ENCODE peak calls at places on chromosomes 11 and 22, in nine cellular contexts. Z, D, P, F, E, X, O, I and A are unnamed samples.
A peak's percentile ranks its signal among the peaks of the same experiment; 100 is the strongest.

GRCh38 chr11:93072236-93072635 is 102.8 kb downstream of the MTNR1B start:
- DNase-seq in E (no peak), O (no peak), P (no peak), X (no peak), D (no peak), I (no peak), Z (no peak), F (no peak), A (no peak)

GRCh38 chr11:134288486-134288885 is 12.3 kb downstream of the GLB1L3 start:
- DNase-seq in I (no peak), Z (no peak), X (no peak), D (no peak), E (no peak), O (no peak), P (no peak), F (no peak), A (no peak)

GRCh38 chr11:34411786-34412185 is 26.9 kb upstream of the CAT start:
- DNase-seq in E (no peak), X (no peak), D (no peak), F (no peak), Z (no peak), O (no peak), P (peak; percentile 23), I (no peak), A (no peak)

GRCh38 chr22:35148381-35148780 is 82.4 kb downstream of the ISX start:
- DNase-seq in X (no peak), E (no peak), Z (no peak), P (no peak), O (no peak), D (no peak), F (no peak), I (no peak), A (no peak)

GRCh38 chr11:17476317-17477083 is at the start of gene ABCC8:
- DNase-seq in Z (no peak), D (no peak), O (no peak), F (no peak), P (peak; percentile 15), I (no peak), E (no peak), X (no peak), A (no peak)

GRCh38 chr11:60360621-60361020 is 17.7 kb upstream of the MS4A7 start:
- DNase-seq in E (no peak), I (no peak), O (no peak), P (no peak), X (no peak), D (no peak), Z (no peak), F (no peak), A (no peak)

GRCh38 chr11:689630-690029 is 5.4 kb downstream of the DEAF1 start:
- DNase-seq in D (no peak), X (no peak), I (no peak), O (no peak), P (no peak), Z (no peak), F (no peak), E (no peak), A (no peak)

GRCh38 chr11:124762077-124762623 is at the start of gene ESAM:
- DNase-seq in D (peak; percentile 76), P (no peak), X (peak; percentile 59), E (no peak), F (peak; percentile 41), I (peak; percentile 86), Z (no peak), O (peak; percentile 84), A (peak; percentile 65)

GRCh38 chr11:116396332-116396731 is 376.5 kb downstream of the BUD13 start:
- DNase-seq in Z (no peak), X (no peak), F (no peak), I (no peak), E (no peak), O (no peak), P (no peak), D (no peak), A (no peak)

GRCh38 chr11:123654566-123655081 is at the start of gene SCN3B:
- DNase-seq in D (peak; percentile 51), E (no peak), P (peak; percentile 67), Z (peak; percentile 61), I (no peak), O (peak; percentile 57), F (peak; percentile 71), X (peak; percentile 70), A (no peak)

GRCh38 chr11:117026593-117027330 is 71.5 kb downstream of the SIK3 start:
- DNase-seq in P (peak; percentile 59), F (no peak), Z (peak; percentile 90), D (no peak), O (no peak), I (no peak), X (no peak), E (no peak), A (no peak)

GRCh38 chr11:13073119-13073981 is 64.2 kb downstream of the RASSF10 start:
- DNase-seq in Z (peak; percentile 79), X (no peak), P (peak; percentile 100), E (no peak), F (no peak), D (no peak), I (no peak), O (no peak), A (no peak)

DNA sequence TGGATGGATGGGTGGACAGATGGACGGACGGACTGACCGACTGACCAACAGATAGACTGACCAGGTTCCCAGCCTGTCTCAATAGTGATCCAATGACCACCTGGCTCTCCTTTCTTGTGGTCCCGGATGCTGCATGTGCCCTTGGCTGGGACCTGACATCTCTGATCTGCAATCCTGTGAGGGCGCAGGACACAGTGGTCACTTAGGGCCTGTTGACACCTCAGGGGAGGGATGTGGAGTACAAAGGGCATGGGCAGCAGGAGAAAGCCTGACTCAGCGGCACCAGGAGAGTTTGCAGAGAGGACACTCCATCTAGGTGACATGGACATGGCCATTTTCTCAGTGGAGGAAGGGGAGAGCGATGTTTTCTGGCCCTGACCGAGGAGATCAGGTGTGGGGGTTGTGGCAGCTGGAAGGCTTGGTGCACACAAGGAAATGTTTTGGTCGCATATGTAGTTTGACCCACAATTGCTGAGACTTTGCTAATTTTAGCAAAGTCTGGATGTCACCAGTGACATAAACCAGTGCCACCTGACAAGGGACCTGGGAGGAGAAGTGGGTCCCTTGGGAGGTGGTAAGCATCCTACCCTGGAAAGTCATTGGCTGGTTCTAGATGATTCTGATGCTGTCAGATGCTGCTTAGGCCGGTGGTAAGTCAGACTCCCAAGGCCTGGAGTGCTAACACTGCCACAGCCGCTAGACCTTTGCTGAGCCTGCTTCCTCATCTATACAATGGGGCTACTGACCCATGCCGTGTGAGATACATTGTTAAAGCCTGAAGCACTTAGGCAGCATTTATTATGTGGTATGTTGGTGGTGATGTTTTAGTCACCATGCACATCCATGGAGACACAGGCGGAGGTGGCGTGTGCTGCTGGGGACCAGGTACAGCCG is 50.7 kb downstream of the CD82 start:
- DNase-seq in D (no peak), Z (no peak), O (no peak), F (no peak), P (no peak), E (no peak), I (peak; percentile 51), X (peak; percentile 4), A (no peak)
- H3K36me3 ChIP-seq in D (no peaks in the 10 kb centered on the region), Z (peaks cover 16% of the 10 kb centered on the region), O (no peaks in the 10 kb centered on the region), F (peaks cover 42% of the 10 kb centered on the region), P (no peaks in the 10 kb centered on the region), E (peaks cover 6% of the 10 kb centered on the region), I (peaks cover 10% of the 10 kb centered on the region), X (peaks cover 15% of the 10 kb centered on the region), A (peaks cover 11% of the 10 kb centered on the region)

GRCh38 chr11:8907116-8907515 is 3.9 kb upstream of the AKIP1 start:
- DNase-seq in X (no peak), F (no peak), E (no peak), Z (no peak), O (no peak), D (no peak), I (no peak), P (no peak), A (no peak)

GRCh38 chr11:8911040-8911823 is at the start of gene AKIP1:
- DNase-seq in X (peak; percentile 96), I (peak; percentile 97), D (peak; percentile 94), O (peak; percentile 95), Z (peak; percentile 94), F (peak; percentile 96), E (peak; percentile 87), P (peak; percentile 91), A (peak; percentile 91)

GRCh38 chr11:8908099-8908498 is 2.9 kb upstream of the AKIP1 start:
- DNase-seq in Z (no peak), X (no peak), O (no peak), F (no peak), D (no peak), P (no peak), I (no peak), E (no peak), A (no peak)

GRCh38 chr11:8913961-8914660 is 3.1 kb downstream of the AKIP1 start:
- DNase-seq in I (no peak), X (no peak), O (peak; percentile 22), F (no peak), D (no peak), Z (peak; percentile 39), E (no peak), P (peak; percentile 39), A (peak; percentile 8)

GRCh38 chr11:8910662-8911039 is 338 bp upstream of the AKIP1 start:
- DNase-seq in I (no peak), D (no peak), P (no peak), E (peak; percentile 11), F (no peak), Z (no peak), O (no peak), X (no peak), A (no peak)
- H3K4me3 ChIP-seq in I (peak overlapping the region; percentile 97), D (peak overlapping the region; percentile 44), P (peak overlapping the region; percentile 83), E (peak overlapping the region; percentile 66), F (peak overlapping the region; percentile 99), Z (peak overlapping the region; percentile 91), O (peak overlapping the region; percentile 77), X (peak overlapping the region; percentile 91), A (peak overlapping the region; percentile 69)

GRCh38 chr11:78560066-78560597 is 14.5 kb downstream of the NARS2 start:
- DNase-seq in I (no peak), D (no peak), Z (no peak), E (no peak), O (no peak), X (no peak), P (no peak), F (no peak), A (no peak)

GRCh38 chr11:78564889-78565467 is 9.7 kb downstream of the NARS2 start:
- DNase-seq in E (no peak), I (no peak), F (no peak), Z (no peak), X (no peak), O (no peak), P (no peak), D (no peak), A (no peak)

GRCh38 chr11:78564037-78564888 is 10.4 kb downstream of the NARS2 start:
- DNase-seq in Z (peak; percentile 76), X (no peak), D (peak; percentile 35), O (peak; percentile 23), P (peak; percentile 42), I (no peak), F (no peak), E (peak; percentile 91), A (peak; percentile 12)

GRCh38 chr11:78560826-78561484 is 13.7 kb downstream of the NARS2 start:
- DNase-seq in P (no peak), Z (no peak), I (no peak), E (no peak), O (no peak), F (no peak), D (no peak), X (no peak), A (no peak)

GRCh38 chr11:78562398-78562797 is 12.3 kb downstream of the NARS2 start:
- DNase-seq in D (no peak), O (no peak), P (no peak), X (no peak), F (no peak), E (no peak), I (no peak), Z (peak; percentile 75), A (no peak)
- H3K36me3 ChIP-seq in D (peaks cover 12% of the 10 kb centered on the region), O (no peaks in the 10 kb centered on the region), P (peaks cover 10% of the 10 kb centered on the region), X (peaks cover 27% of the 10 kb centered on the region), F (peaks cover 38% of the 10 kb centered on the region), E (no peaks in the 10 kb centered on the region), I (no peaks in the 10 kb centered on the region), Z (no peaks in the 10 kb centered on the region), A (peaks cover 4% of the 10 kb centered on the region)

GRCh38 chr22:46754826-46755225 is 7.6 kb upstream of the TBC1D22A start:
- DNase-seq in F (no peak), D (no peak), I (no peak), E (no peak), Z (no peak), X (no peak), P (no peak), O (no peak), A (no peak)
- H3K4me3 ChIP-seq in F (no peak overlapping the region), D (no peak overlapping the region), I (no peak overlapping the region), E (no peak overlapping the region), Z (no peak overlapping the region), X (peak overlapping the region; percentile 40), P (no peak overlapping the region), O (no peak overlapping the region), A (no peak overlapping the region)